ENCODE peak calls at places on chromosomes 1 and 21, in six cellular contexts. J is HCEC 1CT; W is Panc1; H is activated CD4-positive, alpha-beta T cell treated with anti-CD3 and anti-CD28 coated beads, Interleukin-2, amount 10 ng/mL, durations not matched to agents 7 days and 5 days; C is psoas muscle; Y is nucleus accumbens. P is an unnamed sample.
A peak's percentile ranks its signal among the peaks of the same experiment; 100 is the strongest.

GRCh38 chr1:228150458-228151169 is 884 bp downstream of the GJC2 start:
- DNase-seq in J (peak; percentile 18), W (no peak), H (no peak), C (peak; percentile 78), Y (peak; percentile 64), P (no peak)

GRCh38 chr1:157982111-157982510 is 11.3 kb upstream of the KIRREL1 start:
- DNase-seq in J (no peak), W (no peak), H (no peak), C (no peak), Y (no peak), P (no peak)

GRCh38 chr1:50348449-50349241 is 74.6 kb downstream of the DMRTA2 start:
- DNase-seq in J (peak; percentile 65), W (peak; percentile 50), H (peak; percentile 65), C (no peak), Y (peak; percentile 4), P (no peak)

GRCh38 chr21:38438476-38438893 is 59.8 kb downstream of the ERG start:
- DNase-seq in J (no peak), W (no peak), H (no peak), C (peak; percentile 60), Y (no peak), P (no peak)

GRCh38 chr1:229117664-229118300 is 153.1 kb upstream of the RAB4A start:
- DNase-seq in J (no peak), W (no peak), H (no peak), C (peak; percentile 62), Y (no peak), P (no peak)

GRCh38 chr1:32971156-32971555 is 6.5 kb upstream of the RNF19B start:
- DNase-seq in J (no peak), W (no peak), H (no peak), C (no peak), Y (no peak), P (no peak)

GRCh38 chr1:185864889-185865288 is 130.7 kb downstream of the HMCN1 start:
- DNase-seq in J (peak; percentile 80), W (peak; percentile 22), H (no peak), C (no peak), Y (no peak), P (peak; percentile 32)

GRCh38 chr1:199808110-199808870 is 219.2 kb upstream of the NR5A2 start:
- DNase-seq in J (no peak), W (no peak), H (no peak), C (no peak), Y (no peak), P (no peak)

GRCh38 chr21:41488080-41488479 is 19.9 kb downstream of the TMPRSS2 start:
- DNase-seq in J (no peak), W (no peak), H (no peak), C (no peak), Y (no peak), P (no peak)

GRCh38 chr1:55478742-55479141 is 263.6 kb upstream of the USP24 start:
- DNase-seq in J (peak; percentile 49), W (no peak), H (no peak), C (no peak), Y (no peak), P (no peak)

GRCh38 chr1:165456861-165457260 is 11.9 kb upstream of the RXRG start:
- DNase-seq in J (no peak), W (no peak), H (no peak), C (no peak), Y (no peak), P (no peak)

GRCh38 chr1:246959944-246960693 is 28.4 kb upstream of the AHCTF1 start:
- DNase-seq in J (peak; percentile 35), W (no peak), H (no peak), C (no peak), Y (no peak), P (no peak)

GRCh38 chr1:28893403-28894102 is 20.8 kb upstream of the EPB41 start:
- DNase-seq in J (peak; percentile 35), W (no peak), H (peak; percentile 26), C (peak; percentile 29), Y (no peak), P (no peak)

GRCh38 chr1:162699366-162699765 is 67.1 kb downstream of the DDR2 start:
- DNase-seq in J (no peak), W (no peak), H (no peak), C (no peak), Y (no peak), P (no peak)

GRCh38 chr1:46099215-46099614 is 33.2 kb downstream of the PIK3R3 start:
- DNase-seq in J (no peak), W (no peak), H (no peak), C (no peak), Y (no peak), P (no peak)

GRCh38 chr1:47672622-47673021 is 234.8 kb downstream of the FOXD2 start:
- DNase-seq in J (no peak), W (no peak), H (no peak), C (no peak), Y (no peak), P (no peak)

GRCh38 chr1:206631085-206631509 is 4.2 kb upstream of the DYRK3 start:
- DNase-seq in J (peak; percentile 98), W (no peak), H (peak; percentile 21), C (peak; percentile 53), Y (no peak), P (peak; percentile 75)

GRCh38 chr1:155961937-155962336 is 16.4 kb downstream of the ARHGEF2 start:
- DNase-seq in J (peak; percentile 97), W (peak; percentile 94), H (no peak), C (peak; percentile 83), Y (no peak), P (peak; percentile 56)

GRCh38 chr1:211900411-211900810 is 69.8 kb upstream of the LPGAT1 start:
- DNase-seq in J (no peak), W (no peak), H (no peak), C (no peak), Y (no peak), P (no peak)

GRCh38 chr1:48524892-48525467 is 53.0 kb upstream of the SPATA6 start:
- DNase-seq in J (no peak), W (no peak), H (no peak), C (no peak), Y (no peak), P (no peak)

GRCh38 chr1:214446772-214447556 is 104.4 kb downstream of the PTPN14 start:
- DNase-seq in J (peak; percentile 96), W (peak; percentile 85), H (no peak), C (no peak), Y (peak; percentile 3), P (peak; percentile 29)

GRCh38 chr1:243447342-243447741 is 191.5 kb downstream of the SDCCAG8 start:
- DNase-seq in J (peak; percentile 48), W (no peak), H (peak; percentile 19), C (no peak), Y (no peak), P (no peak)

GRCh38 chr1:30809514-30810263 is 52.1 kb upstream of the LAPTM5 start:
- DNase-seq in J (peak; percentile 79), W (no peak), H (no peak), C (no peak), Y (no peak), P (peak; percentile 55)

GRCh38 chr1:91814448-91814847 is 71.5 kb downstream of the TGFBR3 start:
- DNase-seq in J (no peak), W (no peak), H (no peak), C (no peak), Y (no peak), P (no peak)

GRCh38 chr21:9008636-9009035 is 1512.7 kb upstream of the TPTE start:
- DNase-seq in J (no peak), W (no peak), H (no peak), C (no peak), Y (no peak), P (no peak)

GRCh38 chr1:109160054-109160840 is 46.3 kb downstream of the ELAPOR1 start:
- DNase-seq in J (no peak), W (no peak), H (no peak), C (no peak), Y (no peak), P (no peak)

GRCh38 chr1:71438626-71439025 is 357.8 kb upstream of the ZRANB2 start:
- DNase-seq in J (no peak), W (no peak), H (no peak), C (no peak), Y (no peak), P (no peak)

GRCh38 chr1:183023146-183023600 is at the start of gene LAMC1:
- DNase-seq in J (peak; percentile 78), W (no peak), H (no peak), C (peak; percentile 93), Y (peak; percentile 37), P (no peak)

GRCh38 chr1:192521734-192522133 is 53.8 kb upstream of the RGS1 start:
- DNase-seq in J (no peak), W (no peak), H (no peak), C (no peak), Y (no peak), P (no peak)

GRCh38 chr1:160752926-160753325 is 13.9 kb downstream of the SLAMF7 start:
- DNase-seq in J (no peak), W (no peak), H (no peak), C (no peak), Y (no peak), P (no peak)

GRCh38 chr1:86018311-86018923 is 138.2 kb downstream of the COL24A1 start:
- DNase-seq in J (peak; percentile 35), W (peak; percentile 54), H (peak; percentile 12), C (no peak), Y (no peak), P (no peak)

GRCh38 chr1:162552684-162553252 is 8.8 kb upstream of the UAP1 start:
- DNase-seq in J (no peak), W (no peak), H (no peak), C (no peak), Y (no peak), P (no peak)